ENCODE peak calls at places on chromosomes 3 and 15, in eight cellular contexts. R is tibial artery, L is neural progenitor cell, X is foreskin fibroblast, W is mucosa of descending colon, V is GM23338, J is dorsolateral prefrontal cortex, C is IMR-90. F is an unnamed sample.

GRCh38 chr3:113968986-113969385 is 21.2 kb downstream of the ZDHHC23 start:
- DNase-seq in J (no peak), C (no peak), W (no peak), R (no peak), V (peak), X (peak), L (no peak), F (no peak)

GRCh38 chr3:69104585-69104984 is 17.8 kb downstream of the LMOD3 start:
- DNase-seq in X (no peak), R (no peak), L (no peak), V (no peak), W (no peak), J (no peak), C (no peak), F (no peak)

GRCh38 chr3:180871901-180872300 is 40.6 kb upstream of the FXR1 start:
- DNase-seq in L (no peak), J (no peak), W (no peak), R (no peak), X (no peak), V (no peak), C (peak), F (no peak)

GRCh38 chr15:53982876-53983275 is 4.6 kb downstream of the UNC13C start:
- DNase-seq in W (no peak), C (no peak), V (no peak), L (no peak), J (no peak), X (no peak), R (no peak), F (no peak)

GRCh38 chr15:89845305-89845893 is 30.7 kb upstream of the ANPEP start:
- DNase-seq in V (no peak), W (no peak), C (peak), J (no peak), R (no peak), X (peak), L (no peak), F (peak)

GRCh38 chr3:82741346-82741745 is 979.9 kb upstream of the GBE1 start:
- DNase-seq in V (no peak), J (no peak), L (no peak), X (no peak), C (no peak), W (no peak), R (no peak), F (no peak)

GRCh38 chr15:39180494-39180930 is 400.4 kb upstream of the THBS1 start:
- DNase-seq in V (no peak), L (no peak), R (no peak), W (no peak), X (peak), C (peak), J (no peak), F (no peak)

GRCh38 chr3:181844227-181844626 is 132.5 kb downstream of the SOX2 start:
- DNase-seq in R (no peak), X (no peak), V (no peak), J (no peak), W (no peak), L (peak), C (no peak), F (no peak)

GRCh38 chr15:56099311-56099710 is 105.9 kb upstream of the NEDD4 start:
- DNase-seq in V (no peak), L (no peak), X (no peak), R (no peak), C (no peak), W (no peak), J (no peak), F (no peak)

GRCh38 chr3:69251078-69251805 is 128.8 kb upstream of the LMOD3 start:
- DNase-seq in W (no peak), C (no peak), V (no peak), L (peak), X (no peak), R (no peak), J (no peak), F (no peak)

GRCh38 chr3:100825574-100825973 is 116.3 kb downstream of the TFG start:
- DNase-seq in V (no peak), R (no peak), X (no peak), C (no peak), L (no peak), W (no peak), J (no peak), F (no peak)

GRCh38 chr3:185716436-185717090 is 108.3 kb downstream of the IGF2BP2 start:
- DNase-seq in R (no peak), L (no peak), J (no peak), X (no peak), V (peak), C (no peak), W (no peak), F (no peak)

GRCh38 chr3:48952510-48953118 is 34.0 kb downstream of the ARIH2 start:
- DNase-seq in R (no peak), C (no peak), X (no peak), W (no peak), V (peak), L (peak), J (no peak), F (peak)

GRCh38 chr15:92074161-92074560 is 220.7 kb downstream of the SLCO3A1 start:
- DNase-seq in W (no peak), L (no peak), C (no peak), J (no peak), V (no peak), X (no peak), R (no peak), F (no peak)

GRCh38 chr15:39925112-39925830 is 5.2 kb upstream of the GPR176 start:
- DNase-seq in L (peak), C (peak), X (no peak), W (no peak), J (no peak), V (peak), R (no peak), F (no peak)

GRCh38 chr3:66812126-66812525 is 186.0 kb upstream of the KBTBD8 start:
- DNase-seq in J (no peak), X (peak), V (no peak), R (no peak), C (peak), L (no peak), W (no peak), F (no peak)

GRCh38 chr3:106457278-106458210 is 588.7 kb upstream of the CBLB start:
- DNase-seq in W (no peak), X (peak), V (no peak), C (peak), R (peak), J (peak), L (no peak), F (no peak)

GRCh38 chr3:81425198-81425868 is 336.1 kb downstream of the GBE1 start:
- DNase-seq in J (no peak), L (no peak), W (no peak), R (no peak), X (peak), V (peak), C (peak), F (no peak)

GRCh38 chr3:120420360-120420759 is 30.4 kb downstream of the FSTL1 start:
- DNase-seq in L (no peak), R (no peak), X (no peak), V (no peak), J (no peak), W (no peak), C (no peak), F (no peak)

GRCh38 chr15:77797270-77797669 is 164.6 kb upstream of the LINGO1 start:
- DNase-seq in V (no peak), X (no peak), L (no peak), R (no peak), J (no peak), W (no peak), C (no peak), F (peak)

GRCh38 chr3:141235661-141236171 is 4.1 kb downstream of the PXYLP1 start:
- DNase-seq in W (no peak), R (no peak), L (no peak), C (no peak), V (peak), X (no peak), J (no peak), F (peak)

GRCh38 chr3:81490541-81491288 is 270.7 kb downstream of the GBE1 start:
- DNase-seq in W (no peak), C (peak), R (peak), V (peak), J (peak), L (peak), X (peak), F (peak)

GRCh38 chr15:82021021-82021420 is 24.8 kb downstream of the MEX3B start:
- DNase-seq in R (no peak), L (no peak), V (no peak), J (no peak), C (peak), X (no peak), W (no peak), F (no peak)
- H3K4me3 ChIP-seq in R (no peak), L (no peak), V (no peak), J (no peak), C (no peak), X (no peak), W (no peak), F (no peak)

DNA sequence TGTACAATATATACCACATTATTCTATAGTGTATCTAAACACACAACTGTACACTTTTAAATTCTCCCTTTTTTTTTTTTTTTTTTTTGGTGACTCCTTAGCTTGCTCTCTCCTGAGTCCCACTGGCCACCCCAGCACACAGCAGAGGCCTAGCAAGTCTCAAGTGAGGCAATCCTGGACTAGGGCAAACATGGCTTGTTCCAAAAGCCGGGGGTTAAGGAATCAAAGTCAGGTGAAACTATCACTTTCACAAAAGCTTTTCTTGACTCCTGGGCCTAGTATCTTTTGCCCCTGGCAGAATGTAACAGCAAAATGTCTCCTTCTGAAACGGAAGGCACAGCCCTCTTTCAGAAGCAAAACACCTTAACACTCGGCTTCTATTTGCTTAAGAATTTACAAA is 5.8 kb downstream of the EOMES start:
- DNase-seq in R (no peak), X (no peak), J (no peak), L (no peak), V (peak), W (no peak), C (no peak), F (no peak)
- H3K4me3 ChIP-seq in R (no peak), X (no peak), J (no peak), L (no peak), V (peak), W (no peak), C (no peak), F (no peak)

GRCh38 chr3:14922863-14923262 is 24.5 kb upstream of the NR2C2 start:
- DNase-seq in J (no peak), V (no peak), X (no peak), L (no peak), C (no peak), W (no peak), R (no peak), F (no peak)
- H3K4me3 ChIP-seq in J (no peak), V (no peak), X (no peak), L (no peak), C (no peak), W (no peak), R (no peak), F (no peak)

GRCh38 chr3:188522115-188522514 is 368.2 kb downstream of the LPP start:
- DNase-seq in W (no peak), R (no peak), C (no peak), V (no peak), J (no peak), X (no peak), L (no peak), F (no peak)
- H3K4me3 ChIP-seq in W (no peak), R (no peak), C (no peak), V (no peak), J (no peak), X (no peak), L (no peak), F (no peak)

GRCh38 chr3:147397911-147398809 is 8.2 kb downstream of the ZIC4 start:
- DNase-seq in V (peak), C (no peak), J (no peak), R (no peak), X (no peak), L (peak), W (no peak), F (no peak)
- H3K4me3 ChIP-seq in V (peak), C (no peak), J (peak), R (no peak), X (no peak), L (peak), W (no peak), F (no peak)

GRCh38 chr3:151946606-151947005 is 73.2 kb downstream of the SUCNR1 start:
- DNase-seq in W (no peak), X (no peak), V (no peak), C (peak), L (no peak), R (no peak), J (no peak), F (no peak)
- H3K4me3 ChIP-seq in W (no peak), X (no peak), V (no peak), C (no peak), L (no peak), R (no peak), J (no peak), F (no peak)

DNA sequence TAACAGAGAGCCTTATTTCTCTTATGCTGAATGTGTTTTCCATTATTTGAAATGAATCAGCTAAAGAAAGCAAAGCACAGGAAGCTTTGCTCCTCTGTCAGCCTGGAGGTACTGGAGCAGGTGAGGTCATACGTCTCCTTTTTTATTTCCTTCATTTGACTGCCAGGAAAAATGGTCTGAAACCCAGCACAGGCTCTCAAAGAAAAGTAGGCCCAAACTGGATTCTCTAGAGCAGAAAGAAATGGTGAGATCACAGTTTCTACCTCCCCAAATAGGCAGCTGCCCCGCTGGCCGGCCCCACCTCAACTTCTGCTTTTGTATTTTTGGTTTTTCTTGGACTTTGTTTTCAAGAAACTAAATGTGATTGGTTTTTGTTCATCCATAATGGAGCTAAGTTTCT is 95.1 kb downstream of the RPL39L start:
- DNase-seq in X (no peak), W (no peak), R (no peak), V (no peak), C (no peak), J (no peak), L (no peak), F (no peak)
- H3K4me3 ChIP-seq in X (no peak), W (no peak), R (no peak), V (no peak), C (no peak), J (no peak), L (no peak), F (no peak)

GRCh38 chr3:152539191-152539764 is 270.5 kb downstream of the MBNL1 start:
- DNase-seq in X (no peak), R (no peak), V (peak), W (no peak), L (no peak), J (no peak), C (no peak), F (peak)
- H3K4me3 ChIP-seq in X (no peak), R (no peak), V (no peak), W (no peak), L (no peak), J (no peak), C (no peak), F (no peak)

F was measured in small intestine.